ENCODE peak calls at places on chromosomes 4 and X, in six cellular contexts. Y is HTR-8/SVneo, S is foreskin fibroblast, N is NCI-H1694, D is amniotic stem cell, J is NCI-H1436. U is an unnamed sample.

GRCh38 chr4:41319553-41319952 is 62.8 kb downstream of the UCHL1 start:
- DNase-seq in D (no peak), J (no peak), N (no peak), S (no peak), Y (peak), U (no peak)

GRCh38 chrX:47302396-47302795 is 68.0 kb upstream of the ZNF157 start:
- DNase-seq in Y (no peak), N (no peak), S (no peak), J (no peak), D (no peak), U (peak)

GRCh38 chr4:89129080-89129640 is 17.8 kb downstream of the TIGD2 start:
- DNase-seq in D (no peak), S (peak), Y (no peak), J (no peak), N (no peak), U (no peak)

GRCh38 chrX:138128025-138128671 is 562.2 kb downstream of the ZIC3 start:
- DNase-seq in N (peak), D (no peak), J (peak), Y (peak), S (peak), U (peak)

GRCh38 chr4:138196153-138196552 is 46.0 kb downstream of the SLC7A11 start:
- DNase-seq in D (no peak), J (no peak), Y (no peak), S (no peak), N (no peak), U (no peak)

GRCh38 chrX:1609759-1610158 is 5.1 kb upstream of the ASMT start:
- DNase-seq in S (no peak), N (no peak), Y (no peak), J (no peak), D (no peak), U (no peak)

GRCh38 chr4:83114576-83114975 is at the start of gene PLAC8:
- DNase-seq in N (no peak), Y (no peak), J (peak), D (no peak), S (peak), U (peak)

GRCh38 chrX:45952030-45952429 is 593.2 kb downstream of the ZNF674 start:
- DNase-seq in D (no peak), N (no peak), J (no peak), S (no peak), Y (no peak), U (peak)

GRCh38 chr4:183609151-183609550 is 49.8 kb downstream of the RWDD4 start:
- DNase-seq in D (no peak), N (no peak), Y (no peak), S (no peak), J (no peak), U (no peak)

GRCh38 chr4:148442830-148443549 is 776 bp upstream of the NR3C2 start:
- DNase-seq in J (no peak), Y (no peak), S (peak), D (no peak), N (no peak), U (no peak)

GRCh38 chrX:41922125-41922521 is 1.2 kb downstream of the CASK start:
- DNase-seq in J (no peak), D (peak), N (peak), S (peak), Y (no peak), U (no peak)

GRCh38 chr4:10554694-10555093 is 97.5 kb upstream of the ZNF518B start:
- DNase-seq in Y (peak), S (peak), N (peak), D (peak), J (no peak), U (peak)

GRCh38 chr4:182264139-182264752 is 21.0 kb downstream of the TENM3 start:
- DNase-seq in J (no peak), Y (no peak), N (no peak), S (no peak), D (no peak), U (no peak)

GRCh38 chr4:102759835-102760644 is 728 bp downstream of the MANBA start:
- DNase-seq in S (peak), N (no peak), Y (peak), D (peak), J (no peak), U (peak)

GRCh38 chrX:57134702-57135101 is 2.5 kb downstream of the SPIN2A start:
- DNase-seq in S (peak), D (no peak), N (no peak), J (no peak), Y (no peak), U (no peak)

GRCh38 chr4:16890651-16891050 is 7.8 kb downstream of the LDB2 start:
- DNase-seq in S (no peak), N (no peak), J (no peak), D (no peak), Y (no peak), U (peak)

GRCh38 chr4:20618010-20618409 is 82.2 kb upstream of the PACRGL start:
- DNase-seq in Y (no peak), N (no peak), J (no peak), D (no peak), S (peak), U (no peak)

GRCh38 chr4:109375778-109376414 is 57.7 kb upstream of the SEC24B start:
- DNase-seq in Y (no peak), D (no peak), N (no peak), S (no peak), J (no peak), U (no peak)

GRCh38 chr4:40199999-40200880 is 3.4 kb downstream of the RHOH start:
- DNase-seq in J (no peak), S (no peak), N (no peak), D (no peak), Y (no peak), U (no peak)

GRCh38 chr4:87530868-87531267 is 1.7 kb upstream of the SPARCL1 start:
- DNase-seq in N (no peak), Y (no peak), D (no peak), J (no peak), S (peak), U (peak)

U was measured in GM23338.